ENCODE peak calls at places on chromosomes 6 and 20, in nine cellular contexts. One of them, this sample, is unnamed.

GRCh38 chr6:17885079-17885478 is 102.4 kb downstream of the KIF13A start:
- DNase-seq in activated T-helper 1 cell treated with Interleukin-2 at 50 U/mL for 16 hours: no peak
- DNase-seq in right lobe of liver: no peak
- DNase-seq in cardiac fibroblast: no peak
- DNase-seq in amniotic stem cell: no peak
- DNase-seq in ovary: no peak
- DNase-seq in stomach: no peak
- DNase-seq in iPS-NIHi11: no peak
- DNase-seq in pancreas: no peak
- DNase-seq in this sample: no peak

GRCh38 chr6:32188381-32189081 is 1.5 kb downstream of the PBX2 start:
- DNase-seq in activated T-helper 1 cell treated with Interleukin-2 at 50 U/mL for 16 hours: no peak
- DNase-seq in right lobe of liver: no peak
- DNase-seq in cardiac fibroblast: peak
- DNase-seq in amniotic stem cell: no peak
- DNase-seq in ovary: peak
- DNase-seq in stomach: no peak
- DNase-seq in iPS-NIHi11: no peak
- DNase-seq in pancreas: no peak
- DNase-seq in this sample: no peak

GRCh38 chr20:16732506-16733152 is 2.8 kb downstream of the SNRPB2 start:
- DNase-seq in activated T-helper 1 cell treated with Interleukin-2 at 50 U/mL for 16 hours: no peak
- DNase-seq in right lobe of liver: no peak
- DNase-seq in cardiac fibroblast: peak
- DNase-seq in amniotic stem cell: no peak
- DNase-seq in ovary: no peak
- DNase-seq in stomach: no peak
- DNase-seq in iPS-NIHi11: no peak
- DNase-seq in pancreas: no peak
- DNase-seq in this sample: no peak

GRCh38 chr6:140857734-140858380 is 1274.9 kb upstream of the GJE1 start:
- DNase-seq in activated T-helper 1 cell treated with Interleukin-2 at 50 U/mL for 16 hours: no peak
- DNase-seq in right lobe of liver: no peak
- DNase-seq in cardiac fibroblast: peak
- DNase-seq in amniotic stem cell: peak
- DNase-seq in ovary: no peak
- DNase-seq in stomach: no peak
- DNase-seq in iPS-NIHi11: no peak
- DNase-seq in pancreas: no peak
- DNase-seq in this sample: peak

GRCh38 chr20:57594092-57594911 is 25.9 kb downstream of the ZBP1 start:
- DNase-seq in activated T-helper 1 cell treated with Interleukin-2 at 50 U/mL for 16 hours: peak
- DNase-seq in right lobe of liver: no peak
- DNase-seq in cardiac fibroblast: peak
- DNase-seq in amniotic stem cell: no peak
- DNase-seq in ovary: peak
- DNase-seq in stomach: peak
- DNase-seq in iPS-NIHi11: peak
- DNase-seq in pancreas: peak
- DNase-seq in this sample: peak

GRCh38 chr6:90195094-90195793 is 101.4 kb downstream of the BACH2 start:
- DNase-seq in activated T-helper 1 cell treated with Interleukin-2 at 50 U/mL for 16 hours: no peak
- DNase-seq in right lobe of liver: no peak
- DNase-seq in cardiac fibroblast: no peak
- DNase-seq in amniotic stem cell: no peak
- DNase-seq in ovary: no peak
- DNase-seq in stomach: no peak
- DNase-seq in iPS-NIHi11: no peak
- DNase-seq in pancreas: no peak
- DNase-seq in this sample: no peak

GRCh38 chr6:15363523-15364400 is 117.9 kb downstream of the JARID2 start:
- DNase-seq in activated T-helper 1 cell treated with Interleukin-2 at 50 U/mL for 16 hours: no peak
- DNase-seq in right lobe of liver: no peak
- DNase-seq in cardiac fibroblast: no peak
- DNase-seq in amniotic stem cell: no peak
- DNase-seq in ovary: no peak
- DNase-seq in stomach: no peak
- DNase-seq in iPS-NIHi11: no peak
- DNase-seq in pancreas: no peak
- DNase-seq in this sample: no peak

GRCh38 chr6:137240168-137240567 is 21.0 kb upstream of the IFNGR1 start:
- DNase-seq in activated T-helper 1 cell treated with Interleukin-2 at 50 U/mL for 16 hours: no peak
- DNase-seq in right lobe of liver: no peak
- DNase-seq in cardiac fibroblast: peak
- DNase-seq in amniotic stem cell: peak
- DNase-seq in ovary: no peak
- DNase-seq in stomach: no peak
- DNase-seq in iPS-NIHi11: no peak
- DNase-seq in pancreas: no peak
- DNase-seq in this sample: peak

GRCh38 chr6:11432713-11433450 is 104.7 kb upstream of the TMEM170B start:
- DNase-seq in activated T-helper 1 cell treated with Interleukin-2 at 50 U/mL for 16 hours: no peak
- DNase-seq in right lobe of liver: no peak
- DNase-seq in cardiac fibroblast: peak
- DNase-seq in amniotic stem cell: peak
- DNase-seq in ovary: no peak
- DNase-seq in stomach: no peak
- DNase-seq in iPS-NIHi11: no peak
- DNase-seq in pancreas: no peak
- DNase-seq in this sample: no peak

GRCh38 chr20:56195946-56196345 is 52.6 kb upstream of the MC3R start:
- DNase-seq in activated T-helper 1 cell treated with Interleukin-2 at 50 U/mL for 16 hours: no peak
- DNase-seq in right lobe of liver: no peak
- DNase-seq in cardiac fibroblast: no peak
- DNase-seq in amniotic stem cell: no peak
- DNase-seq in ovary: no peak
- DNase-seq in stomach: no peak
- DNase-seq in iPS-NIHi11: no peak
- DNase-seq in pancreas: no peak
- DNase-seq in this sample: no peak

GRCh38 chr6:10138917-10139316 is 276.0 kb downstream of the TFAP2A start:
- DNase-seq in activated T-helper 1 cell treated with Interleukin-2 at 50 U/mL for 16 hours: no peak
- DNase-seq in right lobe of liver: no peak
- DNase-seq in cardiac fibroblast: no peak
- DNase-seq in amniotic stem cell: peak
- DNase-seq in ovary: no peak
- DNase-seq in stomach: no peak
- DNase-seq in iPS-NIHi11: no peak
- DNase-seq in pancreas: no peak
- DNase-seq in this sample: no peak

GRCh38 chr20:63789836-63790571 is 41.1 kb downstream of the ZBTB46 start:
- DNase-seq in activated T-helper 1 cell treated with Interleukin-2 at 50 U/mL for 16 hours: no peak
- DNase-seq in right lobe of liver: no peak
- DNase-seq in cardiac fibroblast: no peak
- DNase-seq in amniotic stem cell: no peak
- DNase-seq in ovary: no peak
- DNase-seq in stomach: no peak
- DNase-seq in iPS-NIHi11: no peak
- DNase-seq in pancreas: no peak
- DNase-seq in this sample: no peak

GRCh38 chr6:44041461-44042260 is 85.6 kb downstream of the MRPL14 start:
- DNase-seq in activated T-helper 1 cell treated with Interleukin-2 at 50 U/mL for 16 hours: no peak
- DNase-seq in right lobe of liver: no peak
- DNase-seq in cardiac fibroblast: peak
- DNase-seq in amniotic stem cell: peak
- DNase-seq in ovary: no peak
- DNase-seq in stomach: no peak
- DNase-seq in iPS-NIHi11: no peak
- DNase-seq in pancreas: peak
- DNase-seq in this sample: peak

GRCh38 chr6:34161857-34162515 is 16.1 kb upstream of the GRM4 start:
- DNase-seq in activated T-helper 1 cell treated with Interleukin-2 at 50 U/mL for 16 hours: no peak
- DNase-seq in right lobe of liver: no peak
- DNase-seq in cardiac fibroblast: no peak
- DNase-seq in amniotic stem cell: no peak
- DNase-seq in ovary: no peak
- DNase-seq in stomach: no peak
- DNase-seq in iPS-NIHi11: no peak
- DNase-seq in pancreas: no peak
- DNase-seq in this sample: no peak

GRCh38 chr20:64037498-64038213 is 1.7 kb downstream of the C20orf204 start:
- DNase-seq in activated T-helper 1 cell treated with Interleukin-2 at 50 U/mL for 16 hours: no peak
- DNase-seq in right lobe of liver: no peak
- DNase-seq in cardiac fibroblast: no peak
- DNase-seq in amniotic stem cell: no peak
- DNase-seq in ovary: no peak
- DNase-seq in stomach: no peak
- DNase-seq in iPS-NIHi11: peak
- DNase-seq in pancreas: no peak
- DNase-seq in this sample: no peak

GRCh38 chr6:88870728-88871330 is 92.6 kb downstream of the RNGTT start:
- DNase-seq in activated T-helper 1 cell treated with Interleukin-2 at 50 U/mL for 16 hours: no peak
- DNase-seq in right lobe of liver: no peak
- DNase-seq in cardiac fibroblast: peak
- DNase-seq in amniotic stem cell: no peak
- DNase-seq in ovary: peak
- DNase-seq in stomach: no peak
- DNase-seq in iPS-NIHi11: peak
- DNase-seq in pancreas: no peak
- DNase-seq in this sample: peak

This sample was measured in cardiac muscle cell.